ENCODE peak calls at places on chromosome 15, in nine cellular contexts. R is A549, U is upper lobe of left lung, P is esophagus squamous epithelium, V is ovary, M is transverse colon, T is Peyer's patch, O is heart left ventricle, C is adrenal gland. S is an unnamed sample.

GRCh38 chr15:75451674-75452363 is at the start of gene SIN3A:
- DNase-seq in R (peak), U (peak), P (peak), V (peak), M (peak), T (peak), O (peak), C (peak), S (peak)

GRCh38 chr15:48563944-48564343 is 81.6 kb downstream of the FBN1 start:
- DNase-seq in R (no peak), U (no peak), P (no peak), V (no peak), M (no peak), T (no peak), O (no peak), C (no peak), S (no peak)

GRCh38 chr15:88018865-88019626 is 237.5 kb downstream of the NTRK3 start:
- DNase-seq in R (no peak), U (no peak), P (no peak), V (no peak), M (no peak), T (no peak), O (no peak), C (no peak), S (no peak)

GRCh38 chr15:74242296-74242929 is 6.3 kb downstream of the CCDC33 start:
- DNase-seq in R (peak), U (peak), P (no peak), V (no peak), M (no peak), T (no peak), O (no peak), C (peak), S (no peak)

GRCh38 chr15:64651573-64652260 is 123.7 kb downstream of the RBPMS2 start:
- DNase-seq in R (no peak), U (no peak), P (no peak), V (no peak), M (no peak), T (no peak), O (no peak), C (no peak), S (no peak)

GRCh38 chr15:57364282-57365007 is 11.9 kb upstream of the CGNL1 start:
- DNase-seq in R (no peak), U (no peak), P (no peak), V (no peak), M (no peak), T (no peak), O (no peak), C (no peak), S (no peak)

GRCh38 chr15:69133862-69134519 is 26.4 kb upstream of the GLCE start:
- DNase-seq in R (no peak), U (no peak), P (no peak), V (no peak), M (no peak), T (no peak), O (no peak), C (no peak), S (no peak)

GRCh38 chr15:64701051-64701450 is 74.3 kb downstream of the RBPMS2 start:
- DNase-seq in R (no peak), U (no peak), P (no peak), V (no peak), M (no peak), T (no peak), O (no peak), C (no peak), S (no peak)

GRCh38 chr15:69193948-69194827 is 33.8 kb downstream of the GLCE start:
- DNase-seq in R (no peak), U (no peak), P (no peak), V (no peak), M (no peak), T (no peak), O (no peak), C (no peak), S (no peak)

GRCh38 chr15:44798815-44799214 is 62.5 kb downstream of the TRIM69 start:
- DNase-seq in R (peak), U (no peak), P (no peak), V (no peak), M (no peak), T (no peak), O (no peak), C (no peak), S (no peak)

GRCh38 chr15:59595434-59595915 is 16.1 kb upstream of the GCNT3 start:
- DNase-seq in R (peak), U (no peak), P (no peak), V (no peak), M (peak), T (peak), O (no peak), C (no peak), S (no peak)

GRCh38 chr15:77733579-77734300 is 101.0 kb upstream of the LINGO1 start:
- DNase-seq in R (no peak), U (no peak), P (no peak), V (no peak), M (no peak), T (no peak), O (no peak), C (no peak), S (no peak)

GRCh38 chr15:72835289-72835890 is 51.8 kb upstream of the ADPGK start:
- DNase-seq in R (peak), U (no peak), P (no peak), V (no peak), M (peak), T (no peak), O (no peak), C (no peak), S (no peak)

GRCh38 chr15:74964794-74965193 is 8.2 kb upstream of the RPP25 start:
- DNase-seq in R (no peak), U (no peak), P (no peak), V (no peak), M (no peak), T (no peak), O (no peak), C (no peak), S (no peak)

GRCh38 chr15:92882697-92883642 is 17.2 kb upstream of the CHD2 start:
- DNase-seq in R (no peak), U (no peak), P (peak), V (peak), M (no peak), T (peak), O (peak), C (peak), S (peak)

GRCh38 chr15:29612096-29612495 is 210.2 kb downstream of the TJP1 start:
- DNase-seq in R (no peak), U (no peak), P (no peak), V (no peak), M (no peak), T (no peak), O (no peak), C (no peak), S (no peak)

GRCh38 chr15:70615435-70616310 is 147.7 kb downstream of the UACA start:
- DNase-seq in R (no peak), U (no peak), P (no peak), V (no peak), M (no peak), T (no peak), O (no peak), C (no peak), S (no peak)

GRCh38 chr15:70856884-70857546 is 3.1 kb upstream of the LARP6 start:
- DNase-seq in R (peak), U (peak), P (no peak), V (peak), M (peak), T (no peak), O (peak), C (peak), S (no peak)

GRCh38 chr15:62886431-62887071 is 156.0 kb upstream of the TPM1 start:
- DNase-seq in R (peak), U (no peak), P (no peak), V (peak), M (no peak), T (no peak), O (no peak), C (no peak), S (no peak)

GRCh38 chr15:92930776-92931175 is 30.7 kb downstream of the CHD2 start:
- DNase-seq in R (no peak), U (no peak), P (no peak), V (no peak), M (no peak), T (no peak), O (no peak), C (no peak), S (no peak)

GRCh38 chr15:72118400-72118978 is at the start of gene SENP8:
- DNase-seq in R (no peak), U (no peak), P (peak), V (no peak), M (no peak), T (no peak), O (no peak), C (no peak), S (no peak)

GRCh38 chr15:53693729-53694533 is 65.5 kb downstream of the WDR72 start:
- DNase-seq in R (no peak), U (peak), P (no peak), V (peak), M (peak), T (no peak), O (peak), C (peak), S (no peak)

GRCh38 chr15:93982226-93982641 is 249.1 kb upstream of the MCTP2 start:
- DNase-seq in R (no peak), U (no peak), P (no peak), V (no peak), M (no peak), T (no peak), O (peak), C (no peak), S (no peak)

GRCh38 chr15:49435201-49435600 is 12.2 kb downstream of the FGF7 start:
- DNase-seq in R (no peak), U (no peak), P (no peak), V (no peak), M (no peak), T (no peak), O (no peak), C (no peak), S (no peak)

GRCh38 chr15:27865323-27865922 is 233.7 kb downstream of the OCA2 start:
- DNase-seq in R (no peak), U (no peak), P (no peak), V (no peak), M (no peak), T (no peak), O (no peak), C (no peak), S (no peak)

GRCh38 chr15:69343133-69343532 is 44.4 kb downstream of the PAQR5 start:
- DNase-seq in R (no peak), U (no peak), P (no peak), V (no peak), M (no peak), T (no peak), O (no peak), C (no peak), S (no peak)

GRCh38 chr15:45205192-45205591 is 17.4 kb upstream of the SHF start:
- DNase-seq in R (peak), U (peak), P (no peak), V (no peak), M (peak), T (peak), O (no peak), C (peak), S (no peak)

GRCh38 chr15:47516576-47517371 is 200.5 kb upstream of the SEMA6D start:
- DNase-seq in R (no peak), U (no peak), P (no peak), V (no peak), M (no peak), T (no peak), O (no peak), C (no peak), S (no peak)

GRCh38 chr15:66212471-66212870 is 41.1 kb downstream of the MEGF11 start:
- DNase-seq in R (no peak), U (no peak), P (no peak), V (no peak), M (no peak), T (no peak), O (no peak), C (no peak), S (no peak)

GRCh38 chr15:81848701-81849100 is 197.1 kb downstream of the MEX3B start:
- DNase-seq in R (no peak), U (no peak), P (no peak), V (no peak), M (no peak), T (no peak), O (no peak), C (no peak), S (no peak)

GRCh38 chr15:83292317-83292716 is 7.9 kb upstream of the BNC1 start:
- DNase-seq in R (no peak), U (no peak), P (no peak), V (no peak), M (no peak), T (no peak), O (no peak), C (no peak), S (no peak)

GRCh38 chr15:59039225-59039624 is 51.8 kb downstream of the RNF111 start:
- DNase-seq in R (no peak), U (no peak), P (no peak), V (no peak), M (no peak), T (no peak), O (no peak), C (no peak), S (no peak)

GRCh38 chr15:96225642-96226259 is 104.7 kb upstream of the NR2F2 start:
- DNase-seq in R (no peak), U (no peak), P (no peak), V (no peak), M (no peak), T (no peak), O (no peak), C (no peak), S (no peak)

GRCh38 chr15:96234109-96234892 is 96.2 kb upstream of the NR2F2 start:
- DNase-seq in R (no peak), U (no peak), P (no peak), V (no peak), M (no peak), T (no peak), O (no peak), C (peak), S (no peak)

GRCh38 chr15:96232335-96232734 is 98.2 kb upstream of the NR2F2 start:
- DNase-seq in R (no peak), U (no peak), P (no peak), V (no peak), M (no peak), T (no peak), O (no peak), C (no peak), S (no peak)

GRCh38 chr15:96230557-96231181 is 99.8 kb upstream of the NR2F2 start:
- DNase-seq in R (peak), U (no peak), P (no peak), V (no peak), M (no peak), T (no peak), O (no peak), C (no peak), S (no peak)
- TF ChIP-seq CTCF in R (no peak), U (no peak), P (no peak), V (no peak), M (no peak), T (no peak), O (no peak), C (no peak), S (no peak)

GRCh38 chr15:33313491-33313890 is 2.7 kb downstream of the RYR3 start:
- DNase-seq in R (no peak), U (no peak), P (no peak), V (no peak), M (no peak), T (no peak), O (no peak), C (no peak), S (no peak)

GRCh38 chr15:33309602-33310276 is 1.0 kb upstream of the RYR3 start:
- DNase-seq in R (peak), U (no peak), P (no peak), V (no peak), M (no peak), T (no peak), O (peak), C (no peak), S (no peak)

GRCh38 chr15:33314115-33314514 is 3.3 kb downstream of the RYR3 start:
- DNase-seq in R (no peak), U (no peak), P (no peak), V (no peak), M (no peak), T (no peak), O (no peak), C (no peak), S (no peak)

GRCh38 chr15:33311312-33311971 is 675 bp downstream of the RYR3 start:
- DNase-seq in R (no peak), U (no peak), P (no peak), V (no peak), M (no peak), T (no peak), O (no peak), C (no peak), S (no peak)

DNA sequence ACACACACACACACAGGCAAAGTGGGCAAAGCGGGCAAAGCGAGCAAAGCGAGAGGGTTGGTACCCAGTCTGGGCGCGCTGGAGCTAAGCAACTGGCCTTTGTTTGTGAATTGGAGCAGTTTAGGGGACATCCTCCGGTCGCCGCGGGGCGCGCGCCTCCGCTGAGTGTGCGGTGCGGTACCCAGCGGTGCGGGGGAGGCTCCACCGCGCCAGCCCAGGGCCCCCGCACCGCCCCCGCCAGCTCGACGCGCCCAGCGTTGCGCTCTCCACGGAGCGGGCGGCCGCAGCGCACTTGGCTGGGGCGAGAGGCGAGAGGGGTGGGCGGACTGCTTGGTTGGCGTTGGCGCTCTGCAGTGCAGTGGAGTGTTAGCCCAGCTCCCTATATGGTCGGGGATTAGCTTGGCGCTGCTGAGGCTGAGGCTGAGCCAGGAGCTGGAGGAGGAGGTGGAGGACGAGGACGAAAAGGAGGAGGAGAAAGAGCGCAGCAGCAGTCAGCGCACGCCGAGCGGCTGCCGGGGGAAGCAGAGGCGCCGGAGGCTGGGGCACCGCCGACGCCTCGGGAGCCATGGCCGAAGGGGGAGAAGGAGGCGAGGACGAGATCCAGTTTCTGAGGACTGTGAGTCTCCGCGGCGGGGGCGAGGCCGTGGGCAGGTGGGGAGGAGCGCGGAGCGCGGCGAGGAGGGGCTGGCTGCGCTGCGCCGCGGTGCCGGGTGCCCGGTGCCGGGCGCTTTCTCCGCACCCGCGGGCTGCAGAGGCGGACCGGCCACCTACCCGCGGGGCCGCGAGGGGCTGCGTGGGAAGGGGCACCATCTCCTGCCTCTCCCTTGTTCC is at the start of gene RYR3:
- DNase-seq in R (no peak), U (no peak), P (no peak), V (no peak), M (no peak), T (no peak), O (peak), C (no peak), S (no peak)
- H3K27ac ChIP-seq in R (no peak), U (no peak), P (no peak), V (no peak), M (peak), T (no peak), O (no peak), C (no peak), S (no peak)

GRCh38 chr15:39407116-39407515 is 173.8 kb upstream of the THBS1 start:
- DNase-seq in R (no peak), U (no peak), P (no peak), V (no peak), M (no peak), T (no peak), O (no peak), C (no peak), S (no peak)

GRCh38 chr15:39409876-39410505 is 170.9 kb upstream of the THBS1 start:
- DNase-seq in R (no peak), U (no peak), P (no peak), V (no peak), M (no peak), T (no peak), O (no peak), C (no peak), S (no peak)

GRCh38 chr15:39403674-39404117 is 177.2 kb upstream of the THBS1 start:
- DNase-seq in R (peak), U (no peak), P (no peak), V (no peak), M (no peak), T (no peak), O (no peak), C (no peak), S (no peak)

GRCh38 chr15:39404767-39405173 is 176.1 kb upstream of the THBS1 start:
- DNase-seq in R (peak), U (no peak), P (no peak), V (no peak), M (no peak), T (no peak), O (no peak), C (no peak), S (no peak)

DNA sequence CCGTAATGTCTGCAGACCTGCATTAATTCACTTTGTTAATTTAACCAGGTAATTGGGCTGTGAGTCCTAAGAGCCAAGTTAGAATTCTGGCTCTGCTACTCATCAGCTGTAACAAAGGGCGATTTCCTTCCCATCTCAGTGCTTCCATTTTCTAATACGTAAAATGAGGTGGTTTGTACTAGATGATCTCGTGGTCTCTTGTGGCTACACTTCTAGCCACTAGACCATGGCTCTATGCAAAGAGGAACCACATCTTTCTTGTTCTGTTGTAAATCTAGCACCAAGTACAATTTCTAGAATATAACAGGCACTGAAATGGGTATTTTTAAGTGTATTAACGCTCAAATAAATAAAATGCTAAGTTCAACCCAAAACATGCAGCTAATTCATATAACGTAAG is 174.4 kb upstream of the THBS1 start:
- DNase-seq in R (no peak), U (no peak), P (no peak), V (no peak), M (no peak), T (no peak), O (no peak), C (no peak), S (no peak)
- TF ChIP-seq POLR2A in R (no peak), U (no peak), P (no peak), V (no peak), M (no peak), T (no peak), O (no peak), C (no peak), S (no peak)

GRCh38 chr15:40787991-40788390 is 18.2 kb downstream of the C15orf62 start:
- DNase-seq in R (no peak), U (no peak), P (no peak), V (no peak), M (no peak), T (no peak), O (no peak), C (no peak), S (no peak)

GRCh38 chr15:40790723-40791122 is 16.2 kb upstream of the ZFYVE19 start:
- DNase-seq in R (no peak), U (no peak), P (no peak), V (no peak), M (no peak), T (no peak), O (no peak), C (no peak), S (no peak)

GRCh38 chr15:40789999-40790398 is 16.9 kb upstream of the ZFYVE19 start:
- DNase-seq in R (no peak), U (peak), P (no peak), V (no peak), M (no peak), T (no peak), O (no peak), C (no peak), S (no peak)

GRCh38 chr15:40787344-40787841 is 17.6 kb downstream of the C15orf62 start:
- DNase-seq in R (no peak), U (peak), P (no peak), V (no peak), M (peak), T (peak), O (no peak), C (no peak), S (no peak)

DNA sequence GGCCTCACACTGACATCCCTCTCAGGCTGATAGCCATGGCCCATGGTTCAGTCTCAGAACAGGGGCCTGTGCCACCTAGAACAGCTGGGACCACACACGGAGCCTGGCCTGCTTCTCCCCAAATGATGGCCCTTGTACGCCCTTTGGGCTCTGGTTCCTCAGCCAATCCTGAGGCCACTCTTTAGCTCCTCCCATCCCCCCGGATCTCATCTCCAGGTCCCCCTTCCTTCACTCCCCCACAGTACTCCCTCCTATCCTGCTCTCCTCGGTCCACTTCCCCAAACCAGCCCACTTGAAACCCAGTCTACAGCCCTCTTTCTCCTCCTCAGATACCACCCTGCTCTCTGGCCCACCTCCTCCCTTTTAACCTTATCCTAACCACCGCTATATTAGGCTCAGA is 17.8 kb upstream of the ZFYVE19 start:
- DNase-seq in R (no peak), U (no peak), P (no peak), V (no peak), M (no peak), T (no peak), O (no peak), C (no peak), S (no peak)
- TF ChIP-seq CTCF in R (no peak), U (no peak), P (no peak), V (no peak), M (no peak), T (no peak), O (no peak), C (no peak), S (no peak)

S was measured in suprapubic skin.